ENCODE peak calls at places on chromosomes 6 and 20, in four cellular contexts. W, X, H and E are unnamed samples. For H3K4me1, the result is how much of the 10 kb centered on the place peaks cover.

GRCh38 chr6:134850906-134851305 is 99.0 kb downstream of the ALDH8A1 start:
- DNase-seq in H (no peak), W (no peak), X (no peak), E (no peak)

GRCh38 chr6:134787261-134787871 is 162.5 kb downstream of the ALDH8A1 start:
- DNase-seq in X (no peak), W (no peak), H (no peak), E (no peak)

GRCh38 chr20:25496165-25496967 is 88.9 kb downstream of the GINS1 start:
- DNase-seq in X (no peak), H (no peak), W (no peak), E (no peak)

GRCh38 chr6:139605350-139605749 is 230.9 kb upstream of the CITED2 start:
- DNase-seq in H (no peak), W (no peak), X (no peak), E (no peak)

GRCh38 chr6:45743028-45743615 is 272.5 kb downstream of the CLIC5 start:
- DNase-seq in H (no peak), W (no peak), X (no peak), E (no peak)

GRCh38 chr6:162032620-162033019 is 694.9 kb downstream of the PRKN start:
- DNase-seq in H (no peak), W (no peak), X (no peak), E (no peak)

GRCh38 chr6:17167327-17167979 is 65.6 kb downstream of the STMND1 start:
- DNase-seq in H (peak), X (no peak), W (peak), E (no peak)

GRCh38 chr6:21033095-21033494 is 498.8 kb downstream of the CDKAL1 start:
- DNase-seq in W (no peak), X (no peak), H (no peak), E (no peak)

GRCh38 chr6:42742116-42742894 is 3.6 kb downstream of the TBCC start:
- DNase-seq in H (no peak), W (no peak), X (no peak), E (no peak)

GRCh38 chr20:273884-274283 is 16.4 kb downstream of the DEFB132 start:
- DNase-seq in H (no peak), X (no peak), W (no peak), E (no peak)

GRCh38 chr6:138600726-138601125 is 101.4 kb upstream of the NHSL1 start:
- DNase-seq in H (no peak), X (no peak), W (no peak), E (no peak)

GRCh38 chr6:119461187-119461586 is 111.6 kb upstream of the MAN1A1 start:
- DNase-seq in X (no peak), W (no peak), H (no peak), E (no peak)

GRCh38 chr6:6736753-6737654 is 148.5 kb downstream of the LY86 start:
- DNase-seq in X (no peak), W (peak), H (no peak), E (no peak)

GRCh38 chr20:51628533-51629398 is 86.2 kb upstream of the NFATC2 start:
- DNase-seq in H (no peak), X (no peak), W (no peak), E (no peak)

GRCh38 chr6:151058021-151058733 is 181.6 kb upstream of the AKAP12 start:
- DNase-seq in X (no peak), H (no peak), W (peak), E (no peak)

GRCh38 chr20:46011631-46012482 is 3.1 kb downstream of the MMP9 start:
- DNase-seq in H (no peak), X (no peak), W (peak), E (no peak)

GRCh38 chr6:52360601-52361346 is 1.2 kb upstream of the PAQR8 start:
- DNase-seq in X (no peak), W (no peak), H (no peak), E (no peak)

GRCh38 chr20:35171753-35172433 is at the start of gene PROCR:
- DNase-seq in H (peak), X (peak), W (peak), E (no peak)
- H3K27ac ChIP-seq in H (no peak), X (no peak), W (no peak), E (no peak)

GRCh38 chr6:10396775-10397174 is 18.1 kb downstream of the TFAP2A start:
- DNase-seq in X (no peak), W (no peak), H (no peak), E (no peak)
- H3K4me1 ChIP-seq in X (under half), W (under half), H (under half), E (under half)

GRCh38 chr20:35710039-35710438 is 10.8 kb downstream of the ROMO1 start:
- DNase-seq in X (no peak), W (no peak), H (no peak), E (no peak)
- H3K27ac ChIP-seq in X (no peak), W (no peak), H (no peak), E (no peak)

DNA sequence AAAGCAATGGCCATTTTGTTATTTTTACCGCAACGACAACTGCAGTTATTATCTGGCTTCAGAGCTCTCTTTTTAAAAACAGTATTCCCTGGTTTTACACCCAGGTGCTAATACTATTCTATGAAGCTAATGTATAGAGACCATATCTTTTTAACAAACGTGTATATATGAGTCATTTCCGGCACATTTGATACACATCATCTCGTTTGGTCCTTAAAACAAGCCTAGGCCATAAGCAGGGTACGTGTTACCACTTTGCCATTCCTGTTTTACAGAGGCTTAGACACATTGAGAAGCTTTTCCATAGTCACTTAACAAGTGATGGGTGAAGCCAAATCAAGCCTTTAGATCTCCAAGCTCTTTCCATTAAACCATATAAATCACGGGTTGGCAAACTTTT is 5.5 kb downstream of the TRAF3IP2 start:
- DNase-seq in W (no peak), H (no peak), X (no peak), E (no peak)
- H3K4me1 ChIP-seq in W (under half), H (under half), X (under half), E (under half)

GRCh38 chr6:129684323-129684884 is 25.6 kb downstream of the ARHGAP18 start:
- DNase-seq in W (no peak), H (no peak), X (no peak), E (no peak)

GRCh38 chr6:129683606-129684322 is 26.2 kb downstream of the ARHGAP18 start:
- DNase-seq in X (peak), H (no peak), W (peak), E (peak)

GRCh38 chr6:129686941-129687627 is 22.9 kb downstream of the ARHGAP18 start:
- DNase-seq in W (no peak), X (peak), H (no peak), E (peak)

GRCh38 chr6:129685640-129686031 is 24.3 kb downstream of the ARHGAP18 start:
- DNase-seq in X (no peak), H (no peak), W (no peak), E (no peak)

GRCh38 chr6:129684903-129685639 is 24.9 kb downstream of the ARHGAP18 start:
- DNase-seq in X (no peak), W (no peak), H (no peak), E (no peak)
- H3K27ac ChIP-seq in X (peak), W (peak), H (no peak), E (no peak)

GRCh38 chr6:26473429-26473757 is 15.6 kb downstream of the BTN2A1 start:
- DNase-seq in X (no peak), W (no peak), H (no peak), E (no peak)

GRCh38 chr6:26473758-26474438 is 16.1 kb downstream of the BTN2A1 start:
- DNase-seq in X (peak), H (peak), W (peak), E (peak)

GRCh38 chr6:26472549-26473245 is 14.9 kb downstream of the BTN2A1 start:
- DNase-seq in X (peak), H (no peak), W (no peak), E (no peak)

GRCh38 chr6:26475823-26476729 is 18.3 kb downstream of the BTN2A1 start:
- DNase-seq in W (no peak), X (no peak), H (no peak), E (no peak)

DNA sequence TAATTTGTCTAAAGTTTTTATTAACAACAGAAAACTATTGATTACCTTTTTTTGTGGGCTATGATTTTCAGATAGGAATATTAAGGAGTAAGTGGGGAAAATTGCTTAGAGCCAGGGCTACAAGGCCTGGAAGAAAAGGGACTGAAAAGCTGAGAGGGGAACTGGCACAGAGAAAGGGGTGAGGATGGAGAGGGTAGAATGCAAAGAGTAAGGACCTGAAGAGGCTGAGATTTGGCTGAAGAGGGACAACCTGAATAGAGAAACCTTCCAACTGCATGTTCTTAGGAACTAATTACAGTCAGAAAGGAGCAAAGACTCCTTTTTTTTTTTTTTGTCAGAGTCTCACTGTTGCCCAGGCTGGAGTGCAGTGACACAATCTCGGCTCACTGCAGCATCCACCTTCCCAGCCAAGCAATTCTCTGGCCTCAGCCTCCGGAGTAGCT is 16.7 kb downstream of the BTN2A1 start:
- DNase-seq in H (no peak), X (no peak), W (no peak), E (no peak)
- H3K4me1 ChIP-seq in H (under half), X (half or more), W (under half), E (under half)

DNA sequence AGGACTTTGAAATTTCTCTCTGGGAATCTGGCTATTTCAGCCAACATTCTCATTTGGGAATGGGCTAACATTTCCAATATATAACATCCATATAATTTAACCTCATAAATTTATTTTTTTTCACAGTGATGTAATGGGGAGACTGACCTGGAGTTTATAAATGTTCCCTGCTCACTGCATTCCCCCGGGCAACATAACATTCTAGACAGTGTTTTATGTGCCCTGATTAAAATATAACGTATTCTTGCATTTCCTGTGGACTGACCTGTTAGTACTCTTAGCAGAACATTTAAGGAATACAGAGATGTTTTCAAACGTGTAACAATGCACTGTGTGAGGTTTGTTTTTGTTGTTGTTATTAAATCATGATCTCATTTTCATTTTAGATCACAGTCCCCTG is 20.9 kb downstream of the TSHZ2 start:
- DNase-seq in H (no peak), W (no peak), X (no peak), E (no peak)
- H3K27ac ChIP-seq in H (no peak), W (peak), X (no peak), E (no peak)

GRCh38 chr20:36102809-36103596 is 51.5 kb upstream of the EPB41L1 start:
- DNase-seq in X (no peak), W (peak), H (no peak), E (no peak)

GRCh38 chr20:36102306-36102705 is 52.2 kb upstream of the EPB41L1 start:
- DNase-seq in X (no peak), H (no peak), W (no peak), E (no peak)

GRCh38 chr20:36098364-36098763 is 56.2 kb upstream of the EPB41L1 start:
- DNase-seq in X (no peak), W (peak), H (no peak), E (no peak)

GRCh38 chr20:36099106-36099505 is 55.4 kb upstream of the EPB41L1 start:
- DNase-seq in X (no peak), H (no peak), W (no peak), E (no peak)

GRCh38 chr20:36101201-36101600 is 53.3 kb upstream of the EPB41L1 start:
- DNase-seq in W (no peak), X (no peak), H (no peak), E (no peak)
- H3K4me1 ChIP-seq in W (under half), X (under half), H (under half), E (under half)

GRCh38 chr20:8627386-8628030 is 441.4 kb upstream of the PLCB4 start:
- DNase-seq in H (no peak), W (no peak), X (no peak), E (no peak)
- H3K27ac ChIP-seq in H (no peak), W (peak), X (no peak), E (no peak)

GRCh38 chr6:10791673-10792072 is 44.1 kb downstream of the TMEM14B start:
- DNase-seq in X (no peak), H (no peak), W (no peak), E (no peak)
- H3K4me1 ChIP-seq in X (under half), H (under half), W (under half), E (under half)